ENCODE peak calls at places on chromosomes 13 and 19, in seven cellular contexts. W is Karpas-422, U is C1 segment of cervical spinal cord, G is amniotic epithelial cell, D is neuronal stem cell, R is RPMI8226, N is AG10803. E is an unnamed sample.

GRCh38 chr19:17109962-17110598 is 34.5 kb downstream of the MYO9B start:
- DNase-seq in N (no peak), W (peak), U (peak), D (no peak), G (no peak), R (no peak), E (peak)

GRCh38 chr19:19354932-19355331 is 34.3 kb downstream of the MAU2 start:
- DNase-seq in N (no peak), U (no peak), G (no peak), D (no peak), W (no peak), R (no peak), E (no peak)

GRCh38 chr19:45468159-45468651 is 409 bp downstream of the FOSB start:
- DNase-seq in N (peak), D (no peak), R (peak), W (peak), G (no peak), U (peak), E (no peak)

GRCh38 chr19:49666120-49666444 is 349 bp downstream of the BCL2L12 start:
- DNase-seq in R (no peak), N (no peak), G (no peak), D (no peak), U (no peak), W (no peak), E (no peak)

GRCh38 chr19:44903216-44903601 is 2.4 kb upstream of the APOE start:
- DNase-seq in R (no peak), W (no peak), U (no peak), D (no peak), N (no peak), G (no peak), E (no peak)

GRCh38 chr13:76719955-76720354 is 166.2 kb downstream of the KCTD12 start:
- DNase-seq in D (no peak), N (no peak), G (no peak), W (no peak), U (no peak), R (no peak), E (no peak)

GRCh38 chr19:57559008-57559403 is 657 bp downstream of the ZNF550 start:
- DNase-seq in G (peak), D (no peak), U (no peak), N (peak), R (peak), W (peak), E (peak)

GRCh38 chr13:84339456-84339855 is 457.2 kb upstream of the SLITRK1 start:
- DNase-seq in W (no peak), G (no peak), U (no peak), R (no peak), D (no peak), N (peak), E (no peak)

GRCh38 chr13:97205971-97206370 is 16.2 kb upstream of the MBNL2 start:
- DNase-seq in R (no peak), U (no peak), G (peak), W (no peak), D (no peak), N (no peak), E (no peak)

E was measured in KG1.